ENCODE peak calls at places on chromosomes 6 and 20, in six cellular contexts. H is stomach; K is stimulated activated CD4-positive, alpha-beta T cell treated with anti-CD3 and anti-CD28 coated beads, Interleukin-1b, Interleukin-23, amount 100 ng/mL, for 24 hours; X is RWPE1; D is gastrocnemius medialis; Q is C1 segment of cervical spinal cord. F is an unnamed sample.

GRCh38 chr6:140956567-140957306 is 1176.0 kb upstream of the GJE1 start:
- DNase-seq in H (no peak), K (no peak), X (no peak), D (no peak), Q (no peak), F (no peak)

GRCh38 chr6:157952751-157953479 is 28.7 kb upstream of the SYNJ2 start:
- DNase-seq in H (no peak), K (no peak), X (no peak), D (no peak), Q (no peak), F (no peak)

GRCh38 chr6:14274016-14274415 is 156.4 kb downstream of the CD83 start:
- DNase-seq in H (no peak), K (no peak), X (no peak), D (no peak), Q (no peak), F (no peak)

GRCh38 chr20:53738039-53738944 is 144.7 kb upstream of the ZNF217 start:
- DNase-seq in H (peak), K (no peak), X (peak), D (peak), Q (peak), F (peak)

GRCh38 chr6:24997186-24997585 is 61.4 kb upstream of the RIPOR2 start:
- DNase-seq in H (no peak), K (no peak), X (no peak), D (no peak), Q (no peak), F (no peak)

GRCh38 chr6:157954150-157955117 is 27.2 kb upstream of the SYNJ2 start:
- DNase-seq in H (peak), K (no peak), X (no peak), D (no peak), Q (no peak), F (peak)

GRCh38 chr6:45801471-45802289 is 214.0 kb downstream of the CLIC5 start:
- DNase-seq in H (no peak), K (no peak), X (no peak), D (no peak), Q (no peak), F (no peak)

GRCh38 chr6:143405381-143406154 is 44.9 kb downstream of the ADAT2 start:
- DNase-seq in H (no peak), K (no peak), X (peak), D (no peak), Q (no peak), F (peak)

GRCh38 chr6:70956451-70957283 is at the start of gene B3GAT2:
- DNase-seq in H (no peak), K (no peak), X (no peak), D (no peak), Q (peak), F (no peak)

GRCh38 chr6:28940294-28940858 is 16.6 kb upstream of the TRIM27 start:
- DNase-seq in H (no peak), K (no peak), X (peak), D (no peak), Q (peak), F (peak)

GRCh38 chr6:10429638-10430427 is 15.0 kb upstream of the TFAP2A start:
- DNase-seq in H (no peak), K (no peak), X (peak), D (no peak), Q (no peak), F (peak)

GRCh38 chr20:35710039-35710438 is 10.8 kb downstream of the ROMO1 start:
- DNase-seq in H (no peak), K (no peak), X (no peak), D (no peak), Q (no peak), F (no peak)

GRCh38 chr6:158715330-158716311 is 65.8 kb downstream of the SYTL3 start:
- DNase-seq in H (no peak), K (no peak), X (no peak), D (no peak), Q (no peak), F (no peak)

GRCh38 chr20:17611290-17611539 is 41.3 kb downstream of the DSTN start:
- DNase-seq in H (no peak), K (no peak), X (no peak), D (no peak), Q (no peak), F (no peak)

GRCh38 chr6:44128020-44128917 is 915 bp downstream of the TMEM63B start:
- DNase-seq in H (peak), K (no peak), X (peak), D (peak), Q (peak), F (peak)

GRCh38 chr20:53900380-53900999 is 169.9 kb downstream of the BCAS1 start:
- DNase-seq in H (no peak), K (no peak), X (peak), D (no peak), Q (no peak), F (no peak)

F was measured in trophoblast cell.